ENCODE peak calls at places on chromosomes 6 and 20, in nine cellular contexts. F, X, A, B, C, L, U, O and V are unnamed samples.

GRCh38 chr6:916160-916559 is 223.2 kb upstream of the EXOC2 start:
- DNase-seq in F (no peak), X (no peak), A (no peak), B (no peak), C (no peak), L (no peak), U (no peak), O (no peak), V (no peak)

GRCh38 chr6:89013463-89013862 is 50.0 kb upstream of the RNGTT start:
- DNase-seq in F (no peak), X (no peak), A (no peak), B (no peak), C (no peak), L (no peak), U (no peak), O (no peak), V (no peak)

GRCh38 chr6:163415176-163415619 is 680 bp downstream of the QKI start:
- DNase-seq in F (no peak), X (peak), A (peak), B (peak), C (no peak), L (peak), U (no peak), O (peak), V (peak)

GRCh38 chr6:150221152-150221551 is 78.3 kb downstream of the PPP1R14C start:
- DNase-seq in F (no peak), X (no peak), A (no peak), B (no peak), C (no peak), L (no peak), U (no peak), O (no peak), V (no peak)

GRCh38 chr6:145531822-145532221 is 203.5 kb downstream of the EPM2A start:
- DNase-seq in F (no peak), X (no peak), A (no peak), B (no peak), C (no peak), L (no peak), U (no peak), O (no peak), V (no peak)

GRCh38 chr6:10373642-10374359 is 41.1 kb downstream of the TFAP2A start:
- DNase-seq in F (peak), X (no peak), A (no peak), B (no peak), C (no peak), L (no peak), U (peak), O (no peak), V (no peak)

GRCh38 chr6:107539849-107540464 is 50.0 kb downstream of the SOBP start:
- DNase-seq in F (no peak), X (no peak), A (no peak), B (no peak), C (no peak), L (no peak), U (no peak), O (no peak), V (no peak)

GRCh38 chr6:156622185-156622584 is 155.0 kb upstream of the ARID1B start:
- DNase-seq in F (no peak), X (no peak), A (no peak), B (no peak), C (no peak), L (no peak), U (no peak), O (no peak), V (no peak)

GRCh38 chr20:62761759-62762131 is 34.5 kb upstream of the MRGBP start:
- DNase-seq in F (no peak), X (no peak), A (no peak), B (peak), C (no peak), L (no peak), U (no peak), O (no peak), V (no peak)